ENCODE peak calls at places on chromosomes 7 and 10, in eight cellular contexts. B is RWPE1, X is progenitor cell of endocrine pancreas, W is HEK293T, K is GM12892, O is GM19239, D is stomach, L is COR-L47. N is an unnamed sample.

GRCh38 chr7:50312176-50312575 is 7.7 kb downstream of the IKZF1 start:
- DNase-seq in B (no peak), X (no peak), W (no peak), K (no peak), O (no peak), D (no peak), L (no peak), N (no peak)

GRCh38 chr7:69411018-69411417 is 187.3 kb upstream of the AUTS2 start:
- DNase-seq in B (no peak), X (no peak), W (no peak), K (no peak), O (no peak), D (no peak), L (no peak), N (no peak)

GRCh38 chr10:6987536-6987945 is 407.5 kb upstream of the PRKCQ start:
- DNase-seq in B (no peak), X (no peak), W (no peak), K (no peak), O (no peak), D (no peak), L (no peak), N (no peak)

GRCh38 chr10:3478632-3479240 is 306.2 kb upstream of the PITRM1 start:
- DNase-seq in B (no peak), X (no peak), W (no peak), K (no peak), O (no peak), D (no peak), L (no peak), N (no peak)

GRCh38 chr7:2621061-2621828 is 10.5 kb upstream of the TTYH3 start:
- DNase-seq in B (no peak), X (no peak), W (no peak), K (no peak), O (no peak), D (peak; percentile 64), L (no peak), N (no peak)

GRCh38 chr10:5413012-5413938 is 918 bp downstream of the NET1 start:
- DNase-seq in B (peak; percentile 58), X (no peak), W (peak; percentile 31), K (peak; percentile 16), O (no peak), D (no peak), L (no peak), N (peak; percentile 17)

GRCh38 chr10:106711313-106711906 is 453.1 kb downstream of the SORCS1 start:
- DNase-seq in B (peak; percentile 39), X (no peak), W (peak; percentile 78), K (peak; percentile 41), O (peak; percentile 37), D (peak; percentile 36), L (no peak), N (no peak)

GRCh38 chr7:101238226-101239182 is 902 bp upstream of the CLDN15 start:
- DNase-seq in B (no peak), X (peak; percentile 36), W (no peak), K (no peak), O (no peak), D (no peak), L (no peak), N (no peak)

GRCh38 chr10:21265622-21266021 is 259.9 kb downstream of the SKIDA1 start:
- DNase-seq in B (peak; percentile 20), X (no peak), W (no peak), K (no peak), O (no peak), D (no peak), L (no peak), N (no peak)

N was measured in SW 1271.